ENCODE peak calls at places on chromosomes 1 and 21, in ten cellular contexts. L, G, I, C, D, S, U, T, H and A are unnamed samples.

GRCh38 chr1:163875214-163875926 is 553.6 kb downstream of the NUF2 start:
- DNase-seq in C (no peak), I (no peak), S (no peak), H (peak; percentile 87), G (peak; percentile 61), D (no peak), U (no peak), L (peak; percentile 44), T (no peak), A (no peak)

GRCh38 chr1:56424744-56425493 is 154.4 kb downstream of the PLPP3 start:
- DNase-seq in L (peak; percentile 29), I (no peak), U (peak; percentile 66), C (no peak), S (peak; percentile 77), T (no peak), D (no peak), H (no peak), G (no peak), A (peak; percentile 91)

GRCh38 chr1:210400043-210400840 is 71.5 kb downstream of the HHAT start:
- DNase-seq in L (peak; percentile 71), H (peak; percentile 88), T (peak; percentile 68), I (peak; percentile 40), D (peak; percentile 23), U (peak; percentile 52), G (peak; percentile 53), C (no peak), S (peak; percentile 75), A (peak; percentile 50)

GRCh38 chr1:9397984-9398526 is 105.4 kb downstream of the SPSB1 start:
- DNase-seq in G (no peak), T (no peak), D (no peak), H (no peak), U (no peak), I (no peak), S (no peak), C (no peak), L (peak; percentile 30), A (no peak)

GRCh38 chr1:50702395-50702794 is 257.7 kb downstream of the FAF1 start:
- DNase-seq in H (no peak), L (no peak), T (no peak), C (no peak), U (no peak), S (no peak), D (no peak), I (no peak), G (no peak), A (no peak)

GRCh38 chr1:197360068-197360467 is 92.0 kb downstream of the CRB1 start:
- DNase-seq in U (no peak), G (no peak), H (no peak), L (no peak), T (peak; percentile 2), I (no peak), D (no peak), S (no peak), C (no peak), A (no peak)

GRCh38 chr1:243294723-243295121 is 38.9 kb downstream of the SDCCAG8 start:
- DNase-seq in S (no peak), L (no peak), U (no peak), T (no peak), C (no peak), H (peak; percentile 24), I (no peak), G (no peak), D (no peak), A (no peak)

GRCh38 chr1:61244114-61244513 is 161.8 kb downstream of the NFIA start:
- DNase-seq in H (peak; percentile 54), S (peak; percentile 76), U (no peak), D (no peak), G (no peak), L (no peak), C (no peak), T (peak; percentile 21), I (no peak), A (no peak)

GRCh38 chr1:206559661-206559995 is 52.3 kb downstream of the RASSF5 start:
- DNase-seq in T (no peak), S (no peak), L (no peak), U (no peak), I (no peak), D (no peak), C (no peak), H (no peak), G (no peak), A (no peak)

GRCh38 chr1:53127546-53127945 is 14.9 kb downstream of the SLC1A7 start:
- DNase-seq in H (no peak), I (no peak), U (no peak), S (no peak), G (no peak), C (no peak), D (no peak), T (no peak), L (no peak), A (no peak)

GRCh38 chr21:38478782-38479181 is 19.5 kb downstream of the ERG start:
- DNase-seq in L (no peak), U (no peak), D (no peak), C (no peak), G (no peak), I (no peak), S (no peak), T (no peak), H (no peak), A (no peak)

GRCh38 chr1:23216771-23217420 is 406 bp downstream of the HTR1D start:
- DNase-seq in C (peak; percentile 28), S (no peak), D (peak; percentile 59), G (peak; percentile 71), H (no peak), U (peak; percentile 16), T (no peak), L (no peak), I (no peak), A (peak; percentile 18)